ENCODE peak calls at places on chromosomes 16 and 17, in five cellular contexts. Q, R, X, D and U are unnamed samples.

GRCh38 chr17:68301438-68301959 is 10.2 kb downstream of the ARSG start:
- DNase-seq in R (no peak), D (no peak), X (no peak), Q (no peak), U (no peak)

GRCh38 chr17:58572846-58573245 is 58.4 kb upstream of the MTMR4 start:
- DNase-seq in R (no peak), Q (no peak), X (no peak), D (no peak), U (no peak)

GRCh38 chr17:47955497-47956461 is 1.9 kb downstream of the PRR15L start:
- DNase-seq in R (no peak), X (no peak), Q (no peak), D (peak; percentile 98), U (peak; percentile 83)

GRCh38 chr16:971582-971905 is 760 bp upstream of the LMF1 start:
- DNase-seq in D (no peak), X (no peak), R (no peak), Q (no peak), U (no peak)

GRCh38 chr16:24418729-24419128 is 120.6 kb upstream of the RBBP6 start:
- DNase-seq in D (no peak), X (no peak), Q (no peak), R (no peak), U (no peak)

GRCh38 chr17:14303343-14304221 is 2.7 kb downstream of the HS3ST3B1 start:
- DNase-seq in D (no peak), R (peak; percentile 41), Q (no peak), X (peak; percentile 26), U (no peak)

GRCh38 chr17:8223356-8224063 is 13.1 kb upstream of the AURKB start:
- DNase-seq in D (peak; percentile 68), R (peak; percentile 53), Q (peak; percentile 69), X (peak; percentile 57), U (peak; percentile 21)

GRCh38 chr16:4089811-4090293 is 26.4 kb downstream of the ADCY9 start:
- DNase-seq in Q (no peak), D (no peak), R (no peak), X (no peak), U (peak; percentile 33)

GRCh38 chr17:60960398-60961065 is 282.9 kb downstream of the BCAS3 start:
- DNase-seq in R (no peak), X (no peak), Q (no peak), D (no peak), U (no peak)

GRCh38 chr17:54324813-54325212 is 502.1 kb downstream of the KIF2B start:
- DNase-seq in R (no peak), Q (no peak), X (no peak), D (no peak), U (no peak)

GRCh38 chr17:49631496-49631895 is 46.4 kb downstream of the SPOP start:
- DNase-seq in R (no peak), X (no peak), D (no peak), Q (no peak), U (no peak)

GRCh38 chr16:4332083-4332482 is 16.2 kb downstream of the GLIS2 start:
- DNase-seq in Q (no peak), D (no peak), X (no peak), R (no peak), U (no peak)

GRCh38 chr17:4327638-4328037 is 38.8 kb downstream of the UBE2G1 start:
- DNase-seq in X (peak; percentile 85), R (no peak), D (no peak), Q (no peak), U (peak; percentile 30)

GRCh38 chr16:47492428-47493357 is 31.6 kb downstream of the PHKB start:
- DNase-seq in Q (peak; percentile 80), X (peak; percentile 93), R (peak; percentile 74), D (peak; percentile 33), U (peak; percentile 11)

GRCh38 chr17:4499431-4500187 is 928 bp downstream of the SPNS2 start:
- DNase-seq in D (no peak), X (peak; percentile 13), Q (no peak), R (no peak), U (peak; percentile 38)

GRCh38 chr17:49916854-49917515 is 52.0 kb upstream of the DLX4 start:
- DNase-seq in R (no peak), X (no peak), D (no peak), Q (no peak), U (no peak)

GRCh38 chr17:6597727-6598126 is 41.4 kb upstream of the PITPNM3 start:
- DNase-seq in X (no peak), R (no peak), D (no peak), Q (no peak), U (no peak)

GRCh38 chr16:53071748-53072301 is 17.0 kb downstream of the CHD9 start:
- DNase-seq in R (peak; percentile 85), X (peak; percentile 43), Q (peak; percentile 54), D (peak; percentile 26), U (peak; percentile 56)

GRCh38 chr16:67652578-67653130 is 7.4 kb downstream of the ACD start:
- DNase-seq in Q (no peak), R (peak; percentile 8), X (no peak), D (no peak), U (no peak)

GRCh38 chr16:89140401-89140800 is 31.1 kb upstream of the CDH15 start:
- DNase-seq in Q (no peak), X (no peak), R (no peak), D (no peak), U (no peak)

GRCh38 chr17:75589017-75589918 is 1.7 kb downstream of the MYO15B start:
- DNase-seq in Q (peak; percentile 93), X (peak; percentile 78), D (peak; percentile 94), R (peak; percentile 94), U (peak; percentile 91)

DNA sequence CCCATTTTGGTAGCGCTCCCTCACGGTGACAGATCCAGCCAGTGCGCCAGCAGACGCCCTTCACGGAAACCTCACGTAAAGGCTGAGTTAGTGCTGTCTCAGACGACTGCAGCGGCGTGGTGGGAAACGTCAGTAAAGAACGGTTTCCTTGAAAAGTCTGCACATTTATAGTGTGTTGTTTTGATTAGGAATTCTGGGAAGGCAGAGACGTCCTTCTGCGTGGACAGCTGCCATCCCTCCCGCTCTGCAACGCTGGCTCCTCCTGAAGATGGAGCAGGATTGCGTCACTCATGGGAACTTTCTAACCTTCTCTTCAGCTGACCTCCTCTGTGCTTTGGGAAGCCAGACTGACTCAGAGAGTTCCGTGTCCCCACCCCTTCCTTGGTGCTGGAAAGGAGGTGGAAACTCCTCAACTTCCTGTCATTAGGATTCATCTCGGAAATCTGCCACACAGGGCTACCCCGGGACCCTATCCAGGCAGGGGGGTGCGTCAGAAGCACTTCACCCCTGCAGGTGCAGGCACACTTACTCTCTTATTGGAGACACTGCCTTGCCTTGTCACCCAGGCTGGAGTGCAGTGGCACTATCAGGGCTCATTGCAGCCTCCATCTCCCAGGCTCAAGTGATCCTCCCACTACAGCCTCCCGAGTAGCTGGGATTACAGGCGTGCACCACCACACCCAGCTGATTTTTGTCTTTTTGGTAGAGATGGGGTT is 24.3 kb upstream of the CRISPLD2 start:
- DNase-seq in D (peak; percentile 52), R (peak; percentile 97), Q (peak; percentile 84), X (peak; percentile 94), U (no peak)
- H3K4me3 ChIP-seq in D (no peak overlapping the region), R (no peak overlapping the region), Q (peak overlapping the region; percentile 38), X (no peak overlapping the region), U (no peak overlapping the region)

GRCh38 chr17:29279397-29280070 is 14.4 kb downstream of the NUFIP2 start:
- DNase-seq in X (no peak), Q (no peak), R (no peak), D (no peak), U (no peak)
- H3K4me3 ChIP-seq in X (no peak overlapping the region), Q (no peak overlapping the region), R (no peak overlapping the region), D (no peak overlapping the region), U (no peak overlapping the region)

GRCh38 chr16:16127469-16128116 is 95.7 kb downstream of the ABCC6 start:
- DNase-seq in R (peak; percentile 83), D (peak; percentile 73), Q (peak; percentile 69), X (peak; percentile 78), U (peak; percentile 72)
- H3K4me3 ChIP-seq in R (no peak overlapping the region), D (no peak overlapping the region), Q (no peak overlapping the region), X (no peak overlapping the region), U (no peak overlapping the region)

DNA sequence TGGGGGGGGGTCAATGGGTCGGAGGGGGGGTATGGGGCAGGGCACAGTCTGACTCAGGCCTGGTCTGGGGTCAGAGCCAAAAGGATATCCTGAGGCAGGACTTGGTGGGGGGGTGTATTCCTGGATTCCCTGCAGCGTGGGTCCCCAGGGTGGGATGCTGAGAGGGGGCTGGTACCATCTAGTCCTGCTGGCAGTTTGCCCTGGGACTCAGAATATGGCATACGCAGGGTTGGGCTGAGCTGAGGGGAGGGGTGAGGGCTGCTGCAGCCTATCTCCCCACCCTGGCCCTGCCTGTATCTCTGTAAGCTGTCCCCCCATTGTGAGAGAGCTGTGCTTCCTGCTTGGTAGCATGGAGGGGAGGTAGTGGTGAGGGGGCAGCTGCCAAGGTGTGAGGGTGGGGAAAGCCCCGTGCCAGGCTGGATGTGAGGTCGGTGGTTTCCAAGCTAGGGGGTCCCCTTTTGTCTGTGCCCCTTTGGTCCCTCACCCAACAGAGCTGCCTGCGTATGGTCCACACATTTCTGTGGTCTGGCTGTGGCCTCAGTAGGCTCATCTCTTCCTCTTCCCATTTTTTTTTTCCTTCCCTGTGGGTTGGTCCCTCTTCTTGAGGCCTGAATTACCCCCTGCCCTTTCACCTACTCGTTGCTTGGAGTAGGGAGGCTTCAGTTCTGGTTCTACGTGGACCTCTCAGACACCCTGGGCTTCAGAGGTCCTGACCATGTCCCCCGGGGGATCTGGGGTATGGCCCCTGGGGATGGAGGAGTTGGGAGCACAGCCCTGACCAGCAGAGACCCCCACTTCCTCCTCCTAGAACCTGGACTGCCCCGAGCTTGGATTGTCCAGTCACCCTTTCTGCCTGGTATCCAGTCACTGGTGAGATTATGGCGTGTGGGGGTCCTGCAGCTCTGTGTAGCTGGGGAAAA is 15.0 kb downstream of the RARA start:
- DNase-seq in D (peak; percentile 61), X (peak; percentile 64), Q (peak; percentile 73), R (peak; percentile 83), U (no peak)
- H3K4me3 ChIP-seq in D (no peak overlapping the region), X (no peak overlapping the region), Q (no peak overlapping the region), R (no peak overlapping the region), U (no peak overlapping the region)